ENCODE peak calls at places on chromosome 7, in seven cellular contexts. A is pancreas; Y is activated naive CD8-positive, alpha-beta T cell treated with anti-CD3 and anti-CD28 coated beads, Interleukin-2, amount 50 U/mL, for 24 hours; Z is activated T-cell treated with anti-CD3 and anti-CD28 coated beads, Interleukin-2, amount 50 U/mL, for 72 hours; T is CD4-positive, alpha-beta T cell; U is K562; E is left ventricle myocardium superior. H is an unnamed sample.

GRCh38 chr7:158475036-158475678 is 112.5 kb downstream of the PTPRN2 start:
- ATAC-seq in Z (no peak), Y (no peak), U (no peak), T (no peak), E (no peak), A (no peak), H (peak)

GRCh38 chr7:138564365-138564764 is 104.3 kb downstream of the TRIM24 start:
- ATAC-seq in A (peak), T (no peak), E (peak), Z (no peak), Y (no peak), U (no peak), H (no peak)

GRCh38 chr7:82286096-82286841 is 157.3 kb downstream of the CACNA2D1 start:
- ATAC-seq in T (no peak), U (no peak), Y (no peak), A (no peak), E (peak), Z (no peak), H (no peak)

GRCh38 chr7:22230238-22230637 is 126.7 kb downstream of the RAPGEF5 start:
- ATAC-seq in Y (no peak), E (no peak), A (no peak), Z (no peak), T (no peak), U (no peak), H (no peak)

GRCh38 chr7:130277763-130278643 is 11.3 kb downstream of the CPA2 start:
- ATAC-seq in Z (no peak), Y (no peak), E (peak), T (no peak), A (peak), U (peak), H (no peak)

GRCh38 chr7:32676249-32676941 is 181.1 kb downstream of the AVL9 start:
- ATAC-seq in E (no peak), Y (no peak), A (no peak), Z (no peak), T (no peak), U (peak), H (no peak)

GRCh38 chr7:17998692-17999091 is 29.0 kb downstream of the PRPS1L1 start:
- ATAC-seq in U (no peak), A (no peak), E (no peak), Z (no peak), Y (no peak), T (no peak), H (no peak)

GRCh38 chr7:81470084-81470723 is 299.6 kb downstream of the HGF start:
- ATAC-seq in A (peak), E (peak), Z (no peak), U (peak), T (no peak), Y (peak), H (no peak)

GRCh38 chr7:155466814-155467675 is 9.1 kb downstream of the EN2 start:
- ATAC-seq in E (no peak), U (no peak), Z (peak), A (peak), Y (peak), T (peak), H (peak)

GRCh38 chr7:148395990-148396716 is 194.4 kb upstream of the C7orf33 start:
- ATAC-seq in A (no peak), E (no peak), U (no peak), T (no peak), Y (no peak), Z (no peak), H (no peak)

GRCh38 chr7:65239707-65240352 is 133.8 kb upstream of the ZNF92 start:
- ATAC-seq in A (peak), E (peak), Z (peak), T (no peak), Y (peak), U (no peak), H (peak)

GRCh38 chr7:93578762-93579161 is 4.2 kb upstream of the CALCR start:
- ATAC-seq in E (no peak), U (no peak), A (peak), Y (no peak), Z (no peak), T (no peak), H (no peak)

GRCh38 chr7:38291117-38291647 is 17.7 kb upstream of the TARP start:
- ATAC-seq in Z (no peak), U (peak), E (no peak), Y (no peak), T (no peak), A (no peak), H (no peak)

GRCh38 chr7:7183061-7183832 is 903 bp downstream of the C1GALT1 start:
- ATAC-seq in A (peak), T (no peak), U (peak), Y (peak), Z (peak), E (peak), H (peak)

GRCh38 chr7:7439564-7439963 is 96.1 kb downstream of the COL28A1 start:
- ATAC-seq in Z (no peak), E (no peak), T (no peak), Y (no peak), U (no peak), A (no peak), H (no peak)

GRCh38 chr7:42686594-42687156 is 225.2 kb downstream of the C7orf25 start:
- ATAC-seq in E (no peak), T (no peak), Y (no peak), Z (no peak), U (no peak), A (no peak), H (no peak)

GRCh38 chr7:104901239-104901638 is 112.8 kb upstream of the KMT2E start:
- ATAC-seq in Z (no peak), A (no peak), Y (no peak), T (no peak), E (no peak), U (no peak), H (no peak)

GRCh38 chr7:44213872-44214595 is 13.3 kb downstream of the YKT6 start:
- ATAC-seq in Z (no peak), A (peak), Y (peak), U (peak), T (no peak), E (peak), H (no peak)

GRCh38 chr7:39609084-39609461 is 14.3 kb upstream of the RALA start:
- ATAC-seq in Y (no peak), T (peak), E (peak), U (no peak), A (peak), Z (no peak), H (peak)

GRCh38 chr7:50953303-50953702 is 170.6 kb upstream of the GRB10 start:
- ATAC-seq in Y (no peak), T (no peak), A (peak), U (peak), E (peak), Z (no peak), H (no peak)

GRCh38 chr7:111931016-111931517 is 275.1 kb downstream of the DOCK4 start:
- ATAC-seq in Z (peak), E (peak), U (no peak), A (peak), Y (no peak), T (no peak), H (peak)

GRCh38 chr7:132653364-132653930 is 77.2 kb upstream of the PLXNA4 start:
- ATAC-seq in A (no peak), E (no peak), U (no peak), Z (no peak), Y (no peak), T (no peak), H (no peak)